ENCODE peak calls at places on chromosomes 1 and 21, in five cellular contexts. One of them, this sample, is unnamed.

GRCh38 chr1:239558992-239559391 is 172.6 kb downstream of the CHRM3 start:
- DNase-seq in T-helper 2 cell: no peak
- DNase-seq in stimulated activated CD4-positive, alpha-beta T cell treated with anti-CD3 and anti-CD28 coated beads, Interleukin-15, amount 100 ng/mL, for 24 hours: no peak
- DNase-seq in fibroblast of lung: no peak
- DNase-seq in RWPE1: peak; percentile 6
- DNase-seq in this sample: no peak

GRCh38 chr1:20670936-20671335 is 9.8 kb upstream of the DDOST start:
- DNase-seq in T-helper 2 cell: no peak
- DNase-seq in stimulated activated CD4-positive, alpha-beta T cell treated with anti-CD3 and anti-CD28 coated beads, Interleukin-15, amount 100 ng/mL, for 24 hours: no peak
- DNase-seq in fibroblast of lung: no peak
- DNase-seq in RWPE1: no peak
- DNase-seq in this sample: no peak

GRCh38 chr1:44059956-44060355 is 28.7 kb upstream of the SLC6A9 start:
- DNase-seq in T-helper 2 cell: no peak
- DNase-seq in stimulated activated CD4-positive, alpha-beta T cell treated with anti-CD3 and anti-CD28 coated beads, Interleukin-15, amount 100 ng/mL, for 24 hours: no peak
- DNase-seq in fibroblast of lung: no peak
- DNase-seq in RWPE1: no peak
- DNase-seq in this sample: no peak

GRCh38 chr1:8104278-8105236 is 78.4 kb upstream of the ERRFI1 start:
- DNase-seq in T-helper 2 cell: no peak
- DNase-seq in stimulated activated CD4-positive, alpha-beta T cell treated with anti-CD3 and anti-CD28 coated beads, Interleukin-15, amount 100 ng/mL, for 24 hours: no peak
- DNase-seq in fibroblast of lung: no peak
- DNase-seq in RWPE1: no peak
- DNase-seq in this sample: no peak

GRCh38 chr1:5882367-5883128 is 109.7 kb downstream of the NPHP4 start:
- DNase-seq in T-helper 2 cell: no peak
- DNase-seq in stimulated activated CD4-positive, alpha-beta T cell treated with anti-CD3 and anti-CD28 coated beads, Interleukin-15, amount 100 ng/mL, for 24 hours: no peak
- DNase-seq in fibroblast of lung: no peak
- DNase-seq in RWPE1: no peak
- DNase-seq in this sample: no peak

GRCh38 chr1:221718391-221719277 is 23.3 kb downstream of the DUSP10 start:
- DNase-seq in T-helper 2 cell: no peak
- DNase-seq in stimulated activated CD4-positive, alpha-beta T cell treated with anti-CD3 and anti-CD28 coated beads, Interleukin-15, amount 100 ng/mL, for 24 hours: no peak
- DNase-seq in fibroblast of lung: peak; percentile 95
- DNase-seq in RWPE1: no peak
- DNase-seq in this sample: no peak

GRCh38 chr1:68570859-68571258 is 74.0 kb upstream of the DEPDC1 start:
- DNase-seq in T-helper 2 cell: no peak
- DNase-seq in stimulated activated CD4-positive, alpha-beta T cell treated with anti-CD3 and anti-CD28 coated beads, Interleukin-15, amount 100 ng/mL, for 24 hours: no peak
- DNase-seq in fibroblast of lung: no peak
- DNase-seq in RWPE1: no peak
- DNase-seq in this sample: no peak

GRCh38 chr1:200033511-200034261 is 6.2 kb downstream of the NR5A2 start:
- DNase-seq in T-helper 2 cell: no peak
- DNase-seq in stimulated activated CD4-positive, alpha-beta T cell treated with anti-CD3 and anti-CD28 coated beads, Interleukin-15, amount 100 ng/mL, for 24 hours: no peak
- DNase-seq in fibroblast of lung: peak; percentile 48
- DNase-seq in RWPE1: no peak
- DNase-seq in this sample: no peak

GRCh38 chr21:46220275-46220810 is 8.2 kb downstream of the LSS start:
- DNase-seq in T-helper 2 cell: no peak
- DNase-seq in stimulated activated CD4-positive, alpha-beta T cell treated with anti-CD3 and anti-CD28 coated beads, Interleukin-15, amount 100 ng/mL, for 24 hours: no peak
- DNase-seq in fibroblast of lung: no peak
- DNase-seq in RWPE1: no peak
- DNase-seq in this sample: no peak

GRCh38 chr1:68116643-68117235 is 66.3 kb upstream of the DIRAS3 start:
- DNase-seq in T-helper 2 cell: no peak
- DNase-seq in stimulated activated CD4-positive, alpha-beta T cell treated with anti-CD3 and anti-CD28 coated beads, Interleukin-15, amount 100 ng/mL, for 24 hours: peak; percentile 58
- DNase-seq in fibroblast of lung: peak; percentile 73
- DNase-seq in RWPE1: peak; percentile 41
- DNase-seq in this sample: peak; percentile 33

GRCh38 chr1:109760581-109761226 is 3.0 kb downstream of the EPS8L3 start:
- DNase-seq in T-helper 2 cell: no peak
- DNase-seq in stimulated activated CD4-positive, alpha-beta T cell treated with anti-CD3 and anti-CD28 coated beads, Interleukin-15, amount 100 ng/mL, for 24 hours: no peak
- DNase-seq in fibroblast of lung: no peak
- DNase-seq in RWPE1: no peak
- DNase-seq in this sample: no peak

GRCh38 chr1:232952514-232953175 is 2.2 kb downstream of the NTPCR start:
- DNase-seq in T-helper 2 cell: no peak
- DNase-seq in stimulated activated CD4-positive, alpha-beta T cell treated with anti-CD3 and anti-CD28 coated beads, Interleukin-15, amount 100 ng/mL, for 24 hours: peak; percentile 40
- DNase-seq in fibroblast of lung: peak; percentile 54
- DNase-seq in RWPE1: peak; percentile 93
- DNase-seq in this sample: peak; percentile 43

GRCh38 chr1:240244968-240245628 is 153.4 kb downstream of the FMN2 start:
- DNase-seq in T-helper 2 cell: no peak
- DNase-seq in stimulated activated CD4-positive, alpha-beta T cell treated with anti-CD3 and anti-CD28 coated beads, Interleukin-15, amount 100 ng/mL, for 24 hours: no peak
- DNase-seq in fibroblast of lung: peak; percentile 27
- DNase-seq in RWPE1: no peak
- DNase-seq in this sample: no peak

GRCh38 chr1:202221911-202222909 is 28.6 kb downstream of the LGR6 start:
- DNase-seq in T-helper 2 cell: no peak
- DNase-seq in stimulated activated CD4-positive, alpha-beta T cell treated with anti-CD3 and anti-CD28 coated beads, Interleukin-15, amount 100 ng/mL, for 24 hours: no peak
- DNase-seq in fibroblast of lung: no peak
- DNase-seq in RWPE1: peak; percentile 96
- DNase-seq in this sample: no peak

GRCh38 chr1:72623299-72623708 is 341.0 kb upstream of the NEGR1 start:
- DNase-seq in T-helper 2 cell: no peak
- DNase-seq in stimulated activated CD4-positive, alpha-beta T cell treated with anti-CD3 and anti-CD28 coated beads, Interleukin-15, amount 100 ng/mL, for 24 hours: no peak
- DNase-seq in fibroblast of lung: peak; percentile 64
- DNase-seq in RWPE1: peak; percentile 4
- DNase-seq in this sample: peak; percentile 59

GRCh38 chr1:163202833-163203451 is at the start of gene RGS5:
- DNase-seq in T-helper 2 cell: no peak
- DNase-seq in stimulated activated CD4-positive, alpha-beta T cell treated with anti-CD3 and anti-CD28 coated beads, Interleukin-15, amount 100 ng/mL, for 24 hours: no peak
- DNase-seq in fibroblast of lung: peak; percentile 7
- DNase-seq in RWPE1: no peak
- DNase-seq in this sample: no peak

GRCh38 chr1:226526801-226527595 is 21.6 kb upstream of the STUM start:
- DNase-seq in T-helper 2 cell: no peak
- DNase-seq in stimulated activated CD4-positive, alpha-beta T cell treated with anti-CD3 and anti-CD28 coated beads, Interleukin-15, amount 100 ng/mL, for 24 hours: no peak
- DNase-seq in fibroblast of lung: peak; percentile 21
- DNase-seq in RWPE1: peak; percentile 41
- DNase-seq in this sample: no peak

GRCh38 chr1:226129230-226129629 is 57.3 kb downstream of the ACBD3 start:
- DNase-seq in T-helper 2 cell: no peak
- DNase-seq in stimulated activated CD4-positive, alpha-beta T cell treated with anti-CD3 and anti-CD28 coated beads, Interleukin-15, amount 100 ng/mL, for 24 hours: no peak
- DNase-seq in fibroblast of lung: no peak
- DNase-seq in RWPE1: no peak
- DNase-seq in this sample: no peak